ENCODE peak calls at places on chromosomes 11 and 22, in ten cellular contexts. A is epithelial cell of esophagus, J is GM10248, R is Peyer's patch, C is neural crest cell, S is BJ, O is AG09319, L is esophagus squamous epithelium, F is gastrocnemius medialis, I is heart right ventricle. P is an unnamed sample.

GRCh38 chr22:39665661-39666431 is 95.3 kb downstream of the CACNA1I start:
- DNase-seq in A (no peak), J (no peak), R (no peak), C (no peak), S (no peak), O (no peak), L (no peak), F (no peak), I (no peak), P (no peak)

GRCh38 chr11:126080206-126080941 is 17.7 kb upstream of the CDON start:
- DNase-seq in A (peak), J (no peak), R (no peak), C (no peak), S (no peak), O (no peak), L (no peak), F (no peak), I (no peak), P (no peak)

GRCh38 chr11:69702769-69703510 is 882 bp downstream of the FGF19 start:
- DNase-seq in A (no peak), J (no peak), R (no peak), C (no peak), S (no peak), O (no peak), L (no peak), F (no peak), I (no peak), P (no peak)

GRCh38 chr11:94926271-94926625 is 47.1 kb downstream of the CWC15 start:
- DNase-seq in A (no peak), J (no peak), R (no peak), C (no peak), S (no peak), O (no peak), L (no peak), F (no peak), I (no peak), P (no peak)

GRCh38 chr22:37753746-37754145 is 54.0 kb upstream of the GCAT start:
- DNase-seq in A (no peak), J (no peak), R (no peak), C (no peak), S (no peak), O (no peak), L (no peak), F (no peak), I (no peak), P (no peak)

GRCh38 chr22:42194953-42195352 is 64.3 kb upstream of the CYP2D6 start:
- DNase-seq in A (peak), J (no peak), R (no peak), C (no peak), S (no peak), O (no peak), L (no peak), F (no peak), I (no peak), P (no peak)

GRCh38 chr11:34651551-34651950 is 30.7 kb downstream of the EHF start:
- DNase-seq in A (no peak), J (no peak), R (no peak), C (no peak), S (no peak), O (no peak), L (no peak), F (no peak), I (no peak), P (no peak)

GRCh38 chr22:23031795-23032194 is 38.5 kb upstream of the GNAZ start:
- DNase-seq in A (no peak), J (no peak), R (no peak), C (no peak), S (no peak), O (no peak), L (no peak), F (no peak), I (no peak), P (no peak)

GRCh38 chr11:96112192-96113099 is 188.5 kb upstream of the MTMR2 start:
- DNase-seq in A (no peak), J (peak), R (no peak), C (no peak), S (no peak), O (no peak), L (no peak), F (no peak), I (no peak), P (no peak)

GRCh38 chr22:28674121-28674563 is 5.5 kb downstream of the TTC28 start:
- DNase-seq in A (no peak), J (peak), R (peak), C (no peak), S (peak), O (peak), L (no peak), F (no peak), I (no peak), P (no peak)

GRCh38 chr11:19389787-19390303 is 149.1 kb upstream of the E2F8 start:
- DNase-seq in A (no peak), J (no peak), R (no peak), C (no peak), S (no peak), O (no peak), L (no peak), F (peak), I (no peak), P (no peak)

GRCh38 chr11:34826384-34826726 is 89.8 kb downstream of the APIP start:
- DNase-seq in A (no peak), J (no peak), R (no peak), C (no peak), S (no peak), O (no peak), L (no peak), F (no peak), I (no peak), P (no peak)

GRCh38 chr11:58685973-58686720 is 45.6 kb downstream of the GLYAT start:
- DNase-seq in A (no peak), J (no peak), R (no peak), C (no peak), S (no peak), O (no peak), L (no peak), F (no peak), I (no peak), P (no peak)

GRCh38 chr22:50035131-50035881 is 22.7 kb upstream of the IL17REL start:
- DNase-seq in A (no peak), J (no peak), R (no peak), C (no peak), S (no peak), O (no peak), L (no peak), F (no peak), I (no peak), P (no peak)

GRCh38 chr11:12889243-12889642 is 119.9 kb upstream of the RASSF10 start:
- DNase-seq in A (peak), J (no peak), R (no peak), C (no peak), S (no peak), O (peak), L (no peak), F (peak), I (peak), P (no peak)

GRCh38 chr11:92886243-92886905 is 83.1 kb upstream of the MTNR1B start:
- DNase-seq in A (peak), J (peak), R (no peak), C (peak), S (no peak), O (no peak), L (no peak), F (no peak), I (peak), P (no peak)

GRCh38 chr22:24069721-24070120 is 58.6 kb downstream of the CABIN1 start:
- DNase-seq in A (no peak), J (no peak), R (peak), C (no peak), S (no peak), O (no peak), L (no peak), F (no peak), I (no peak), P (no peak)

GRCh38 chr22:42399315-42400271 is 32.6 kb downstream of the NFAM1 start:
- DNase-seq in A (peak), J (no peak), R (peak), C (no peak), S (no peak), O (no peak), L (no peak), F (no peak), I (peak), P (no peak)

GRCh38 chr11:12315024-12315423 is 62.3 kb upstream of the PARVA start:
- DNase-seq in A (no peak), J (no peak), R (no peak), C (no peak), S (no peak), O (no peak), L (no peak), F (no peak), I (no peak), P (no peak)

GRCh38 chr11:70080763-70081162 is 2.6 kb downstream of the ANO1 start:
- DNase-seq in A (peak), J (no peak), R (no peak), C (no peak), S (no peak), O (no peak), L (no peak), F (no peak), I (no peak), P (no peak)

GRCh38 chr11:27705873-27706820 is 5.9 kb upstream of the BDNF start:
- DNase-seq in A (peak), J (peak), R (no peak), C (no peak), S (no peak), O (no peak), L (no peak), F (no peak), I (no peak), P (no peak)

GRCh38 chr11:110296226-110297081 is at the start of gene RDX:
- DNase-seq in A (peak), J (peak), R (peak), C (peak), S (no peak), O (peak), L (no peak), F (peak), I (peak), P (peak)
- TF ChIP-seq CTCF in A (no peak), J (peak), R (no peak), C (peak), S (no peak), O (no peak), L (peak), F (no peak), I (no peak), P (no peak)

GRCh38 chr11:9266926-9267325 is 1.8 kb upstream of the DENND5A start:
- DNase-seq in A (no peak), J (no peak), R (no peak), C (no peak), S (no peak), O (no peak), L (no peak), F (no peak), I (no peak), P (no peak)

GRCh38 chr11:9265211-9266131 is at the start of gene DENND5A:
- DNase-seq in A (peak), J (peak), R (peak), C (peak), S (no peak), O (peak), L (peak), F (peak), I (peak), P (peak)

GRCh38 chr11:9264381-9265210 is 554 bp downstream of the DENND5A start:
- DNase-seq in A (peak), J (peak), R (peak), C (peak), S (peak), O (peak), L (peak), F (peak), I (peak), P (peak)

GRCh38 chr11:9266132-9266736 is 1.1 kb upstream of the DENND5A start:
- DNase-seq in A (no peak), J (no peak), R (no peak), C (no peak), S (no peak), O (no peak), L (no peak), F (no peak), I (no peak), P (no peak)

GRCh38 chr11:9263840-9264380 is 1.2 kb downstream of the DENND5A start:
- DNase-seq in A (no peak), J (peak), R (no peak), C (no peak), S (no peak), O (no peak), L (no peak), F (no peak), I (no peak), P (no peak)
- TF ChIP-seq CTCF in A (no peak), J (no peak), R (no peak), C (no peak), S (no peak), O (no peak), L (no peak), F (no peak), I (no peak), P (no peak)

DNA sequence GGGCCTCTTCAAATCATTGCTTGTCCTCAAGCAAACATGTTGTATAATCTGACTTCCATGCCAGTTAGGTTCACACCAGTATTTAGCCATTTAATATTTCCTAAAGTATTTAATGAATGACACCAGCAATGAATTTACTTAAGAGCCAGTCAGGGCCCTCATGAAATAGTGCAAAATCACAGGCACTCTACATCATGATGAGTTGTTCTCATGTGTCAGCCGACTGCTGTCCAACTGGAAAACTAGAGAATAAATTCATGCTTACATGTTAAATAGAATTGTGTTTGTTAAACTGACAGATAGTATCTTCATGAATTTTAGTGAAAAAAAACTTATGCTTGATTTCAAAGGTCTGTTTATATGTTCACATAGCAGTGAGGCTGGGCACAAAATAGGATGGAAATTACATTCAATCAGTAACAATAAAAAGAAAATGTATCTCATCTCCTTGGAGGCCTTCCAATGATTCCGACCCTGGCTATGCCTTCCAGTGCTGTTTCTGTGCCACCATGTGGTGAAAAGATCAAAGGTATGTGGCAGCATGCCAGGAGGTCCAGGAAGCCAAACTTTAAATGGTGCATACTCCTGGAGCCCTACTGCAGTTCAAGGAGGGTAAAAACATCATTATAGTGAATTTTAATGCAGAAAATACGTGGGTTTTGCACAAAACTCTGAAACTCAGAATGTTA is 45.2 kb downstream of the CTSC start:
- DNase-seq in A (peak), J (no peak), R (no peak), C (no peak), S (no peak), O (peak), L (no peak), F (no peak), I (peak), P (no peak)
- TF ChIP-seq CTCF in A (peak), J (no peak), R (peak), C (no peak), S (no peak), O (no peak), L (no peak), F (no peak), I (no peak), P (no peak)

DNA sequence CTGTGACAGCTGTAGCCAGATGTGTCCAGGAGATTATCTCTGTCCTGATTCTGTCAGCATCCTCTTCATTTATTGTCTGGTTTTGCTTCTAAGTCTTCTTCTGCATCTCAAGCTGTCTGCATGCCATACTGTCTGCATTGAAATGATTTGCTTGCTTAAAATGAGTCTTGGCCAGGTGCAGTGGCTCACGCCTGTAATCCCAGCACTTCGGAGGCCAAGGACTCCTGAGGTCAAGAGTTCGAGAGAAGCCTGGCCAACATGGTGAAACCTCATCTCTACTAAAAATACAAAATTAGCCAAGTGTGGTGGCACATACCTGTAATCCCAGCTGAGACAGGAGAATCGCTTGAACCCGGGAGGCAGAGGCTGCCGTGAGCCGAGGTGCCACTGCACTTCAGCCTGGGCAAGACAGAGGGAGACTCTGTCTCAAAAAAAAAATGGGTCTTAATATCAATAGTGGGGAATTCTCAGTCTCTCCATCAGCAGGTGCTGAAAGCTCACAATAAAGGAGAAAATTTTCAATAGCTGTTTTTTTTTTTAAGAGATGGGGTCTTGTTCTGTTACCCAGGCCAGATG is 39.2 kb upstream of the AMPD3 start:
- DNase-seq in A (no peak), J (no peak), R (no peak), C (no peak), S (no peak), O (no peak), L (no peak), F (peak), I (no peak), P (no peak)
- TF ChIP-seq CTCF in A (peak), J (peak), R (no peak), C (no peak), S (no peak), O (no peak), L (no peak), F (peak), I (no peak), P (no peak)

P was measured in activated B cell treated with CpG ODN at 0.5 μM for 24 hours.